ENCODE peak calls at places on chromosomes 5 and 9, in four cellular contexts. A is sigmoid colon, W is right atrium auricular region, X is tibial nerve. N is an unnamed sample.

GRCh38 chr5:60365001-60365400 is 335.0 kb downstream of the DEPDC1B start:
- DNase-seq in A (no peak), W (no peak), X (no peak), N (no peak)

GRCh38 chr5:33558489-33558888 is 117.7 kb downstream of the TARS1 start:
- DNase-seq in A (no peak), W (no peak), X (no peak), N (no peak)

GRCh38 chr9:101999441-101999840 is 261.0 kb upstream of the GRIN3A start:
- DNase-seq in A (no peak), W (no peak), X (no peak), N (no peak)

GRCh38 chr5:23139338-23140171 is 286.4 kb upstream of the CDH12 start:
- DNase-seq in A (no peak), W (no peak), X (no peak), N (no peak)

GRCh38 chr5:125203039-125203438 is 456.6 kb upstream of the ZNF608 start:
- DNase-seq in A (no peak), W (no peak), X (no peak), N (no peak)

GRCh38 chr9:135480071-135480941 is 724 bp downstream of the PPP1R26 start:
- DNase-seq in A (no peak), W (no peak), X (no peak), N (no peak)

GRCh38 chr5:94901071-94901979 is 282.9 kb downstream of the SLF1 start:
- DNase-seq in A (no peak), W (no peak), X (peak), N (no peak)

GRCh38 chr5:146313027-146313426 is 25.6 kb upstream of the POU4F3 start:
- DNase-seq in A (no peak), W (no peak), X (no peak), N (no peak)

GRCh38 chr9:75046725-75047345 is 18.7 kb upstream of the CARNMT1 start:
- DNase-seq in A (no peak), W (no peak), X (no peak), N (no peak)

GRCh38 chr9:96383165-96383939 is at the start of gene SLC35D2:
- DNase-seq in A (peak), W (no peak), X (peak), N (peak)

GRCh38 chr9:96381696-96382095 is 1.8 kb downstream of the SLC35D2 start:
- DNase-seq in A (peak), W (no peak), X (no peak), N (no peak)

GRCh38 chr9:96382839-96383164 is 709 bp downstream of the SLC35D2 start:
- DNase-seq in A (no peak), W (no peak), X (no peak), N (no peak)

GRCh38 chr9:96379461-96379860 is 4.0 kb downstream of the SLC35D2 start:
- DNase-seq in A (no peak), W (no peak), X (no peak), N (no peak)

GRCh38 chr9:96382175-96382574 is 1.3 kb downstream of the SLC35D2 start:
- DNase-seq in A (no peak), W (no peak), X (no peak), N (no peak)
- H3K4me3 ChIP-seq in A (peak), W (no peak), X (peak), N (peak)

GRCh38 chr5:73663161-73663859 is 37.3 kb downstream of the ARHGEF28 start:
- DNase-seq in A (no peak), W (no peak), X (no peak), N (no peak)
- H3K27ac ChIP-seq in A (no peak), W (no peak), X (peak), N (no peak)

DNA sequence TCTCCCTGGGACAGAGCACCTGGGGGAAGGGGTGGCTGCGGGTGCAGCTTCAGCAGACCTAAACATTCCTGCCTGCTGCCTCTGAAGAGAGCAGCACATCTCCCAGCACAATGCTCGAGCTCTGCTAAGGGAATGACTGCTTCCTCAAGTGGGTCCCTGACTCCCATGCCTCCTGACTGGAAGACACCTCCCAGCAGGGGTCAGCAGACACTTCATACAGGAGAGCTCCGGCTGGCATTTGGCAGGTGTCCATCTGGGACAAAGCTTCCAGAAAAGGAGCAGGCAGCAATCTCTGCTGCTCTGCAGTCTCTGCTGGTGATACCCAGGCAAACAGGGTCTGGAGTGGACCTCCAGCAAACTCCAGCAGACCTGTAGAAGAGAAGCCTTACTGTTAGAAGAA is 77.2 kb downstream of the SLCO6A1 start:
- DNase-seq in A (no peak), W (no peak), X (no peak), N (no peak)
- TF ChIP-seq CTCF in A (no peak), W (no peak), X (no peak), N (no peak)

GRCh38 chr9:129402341-129402739 is 218.6 kb downstream of the C9orf50 start:
- DNase-seq in A (no peak), W (no peak), X (no peak), N (no peak)
- H3K4me3 ChIP-seq in A (peak), W (no peak), X (no peak), N (peak)

DNA sequence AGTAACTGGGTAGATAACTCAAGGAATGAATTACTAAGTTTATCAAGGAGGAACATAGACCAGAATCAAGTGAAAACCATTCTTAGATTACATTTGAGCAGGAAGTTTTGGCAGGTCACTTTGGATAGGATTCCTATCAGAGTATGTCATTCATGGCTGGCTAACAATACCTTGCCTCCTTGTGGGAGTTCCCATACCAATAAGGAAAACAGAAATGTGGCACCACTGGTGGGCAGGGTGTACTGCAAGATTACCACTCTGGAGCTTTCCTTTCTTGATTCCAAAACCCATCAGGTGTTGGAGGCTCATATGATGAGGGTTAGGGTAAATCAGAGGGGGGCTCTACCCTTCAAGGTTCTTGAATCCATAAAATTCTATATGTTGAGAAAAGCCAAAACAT is 18.6 kb upstream of the SPATA31D1 start:
- DNase-seq in A (no peak), W (no peak), X (no peak), N (no peak)
- H3K27ac ChIP-seq in A (no peak), W (no peak), X (no peak), N (no peak)

DNA sequence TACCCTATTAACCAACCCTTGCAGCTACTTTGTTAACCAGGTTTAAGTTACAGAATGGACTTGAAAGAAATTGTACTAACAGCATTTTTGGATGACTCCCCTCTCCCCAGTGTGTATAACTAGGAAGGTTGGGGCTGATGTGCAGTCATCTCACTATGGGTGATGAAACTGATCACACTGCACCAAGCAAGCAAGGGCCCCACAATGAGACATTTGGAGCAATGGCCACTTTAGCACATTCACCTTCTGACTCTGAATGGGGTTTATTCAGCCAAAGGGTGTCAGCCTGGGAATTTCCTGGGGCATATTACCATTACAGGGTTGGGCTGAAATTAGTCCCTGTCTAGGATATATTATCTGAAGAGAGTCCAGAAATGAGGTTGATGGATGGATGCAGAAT is 18.7 kb upstream of the CYFIP2 start:
- DNase-seq in A (no peak), W (no peak), X (no peak), N (no peak)
- TF ChIP-seq CTCF in A (no peak), W (no peak), X (no peak), N (no peak)

DNA sequence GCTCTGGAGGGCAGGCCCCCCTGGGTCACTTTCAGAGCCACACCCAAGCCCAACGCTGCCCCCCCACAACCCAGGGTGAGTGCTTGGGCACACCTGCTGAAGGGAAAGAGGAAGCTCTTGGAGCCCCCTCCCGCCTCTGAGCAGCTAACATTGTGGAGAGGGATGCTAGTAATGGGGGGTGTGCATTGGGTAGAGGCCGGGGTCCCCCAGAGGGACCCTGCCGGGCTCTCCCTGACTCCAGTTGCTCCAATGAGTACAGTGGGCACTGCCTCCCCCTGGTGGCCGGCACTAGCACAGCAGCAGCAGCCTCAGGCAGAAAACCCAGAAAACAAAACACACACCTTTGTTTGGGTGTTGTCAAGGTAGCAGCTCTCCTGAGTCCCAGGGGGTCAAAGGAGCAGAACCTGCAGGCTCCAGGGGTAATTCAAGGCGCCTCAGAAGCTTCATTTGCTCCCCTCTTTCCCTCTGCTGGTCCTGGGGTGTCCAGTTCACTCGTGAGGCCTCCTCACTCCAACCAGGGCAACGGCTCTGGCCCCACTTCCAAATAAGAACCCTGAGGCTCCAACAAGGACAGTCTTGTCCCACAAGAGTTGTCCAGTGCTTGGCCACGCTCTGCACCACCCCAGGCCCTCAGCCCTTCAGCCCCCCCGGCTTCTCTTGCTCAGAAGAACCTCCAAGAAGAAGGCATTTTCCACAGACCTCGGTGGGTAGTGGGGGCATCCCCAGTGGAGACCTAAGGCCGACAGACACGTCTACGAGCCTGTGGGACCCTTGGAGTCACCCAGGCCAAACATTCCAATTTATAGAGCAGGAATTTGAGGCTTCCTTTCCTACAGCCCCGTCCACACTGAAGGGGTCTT is 16.1 kb downstream of the GBGT1 start:
- DNase-seq in A (peak), W (peak), X (peak), N (no peak)
- H3K4me3 ChIP-seq in A (peak), W (peak), X (peak), N (peak)

DNA sequence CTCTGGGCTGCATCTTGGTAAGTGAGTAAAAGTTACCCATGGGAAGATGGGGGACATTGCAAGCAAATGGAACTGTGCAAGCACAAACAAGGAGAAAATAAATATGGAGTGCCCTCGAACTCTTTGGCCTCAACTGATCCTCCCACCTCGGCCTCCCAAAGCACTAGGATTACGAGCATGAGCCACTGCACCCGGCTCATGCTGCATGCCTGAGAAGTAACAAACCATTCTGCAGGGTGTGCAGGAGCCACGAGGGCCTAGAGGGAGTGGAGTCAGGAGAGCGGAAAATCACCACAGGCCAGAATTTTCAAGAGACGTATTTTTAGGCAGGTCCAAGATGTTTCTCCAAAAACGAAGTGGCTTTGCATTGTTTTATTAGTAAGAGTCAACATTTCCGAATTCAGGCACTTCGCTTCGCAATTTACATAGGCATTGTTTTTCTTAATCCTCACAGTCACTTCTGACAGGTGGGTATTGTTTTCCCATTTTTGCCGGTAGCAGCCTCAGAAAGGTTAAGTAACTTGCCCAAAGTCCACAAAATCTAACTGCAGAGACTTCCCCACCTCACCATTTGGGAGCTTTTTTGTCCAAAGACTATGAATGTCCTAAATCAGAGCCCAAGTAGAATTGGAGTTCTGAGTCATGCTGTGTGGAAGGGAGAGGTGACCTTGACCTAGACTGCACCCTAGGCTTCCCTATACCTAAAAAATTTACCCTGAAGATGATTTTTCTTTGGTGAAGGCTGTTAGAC is 230.2 kb downstream of the NR3C1 start:
- DNase-seq in A (no peak), W (no peak), X (no peak), N (no peak)
- H3K27ac ChIP-seq in A (no peak), W (no peak), X (no peak), N (no peak)

DNA sequence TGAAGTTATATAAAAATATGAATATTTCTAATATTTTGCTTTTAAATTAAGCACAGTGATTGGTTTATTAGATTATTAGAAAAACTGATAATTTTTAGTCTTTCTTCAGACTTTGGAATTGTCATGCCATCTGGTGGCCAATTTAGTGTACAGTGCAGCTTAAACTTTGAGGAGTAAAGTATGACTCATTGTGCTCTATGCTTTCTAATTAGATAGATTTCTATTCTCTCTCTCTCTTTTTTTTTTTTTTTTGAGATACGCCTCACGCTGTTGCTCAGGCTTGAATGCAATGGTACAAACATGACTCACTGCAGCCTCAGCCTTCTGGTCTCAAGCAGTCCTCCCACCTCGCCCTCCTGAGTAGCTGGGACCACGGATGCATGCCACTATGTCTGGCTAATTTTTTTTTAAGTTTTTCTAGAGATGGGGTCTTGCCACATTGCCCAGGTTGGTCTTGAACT is 42.1 kb upstream of the GPR21 start:
- DNase-seq in A (no peak), W (no peak), X (peak), N (no peak)
- TF ChIP-seq CTCF in A (peak), W (peak), X (peak), N (peak)

DNA sequence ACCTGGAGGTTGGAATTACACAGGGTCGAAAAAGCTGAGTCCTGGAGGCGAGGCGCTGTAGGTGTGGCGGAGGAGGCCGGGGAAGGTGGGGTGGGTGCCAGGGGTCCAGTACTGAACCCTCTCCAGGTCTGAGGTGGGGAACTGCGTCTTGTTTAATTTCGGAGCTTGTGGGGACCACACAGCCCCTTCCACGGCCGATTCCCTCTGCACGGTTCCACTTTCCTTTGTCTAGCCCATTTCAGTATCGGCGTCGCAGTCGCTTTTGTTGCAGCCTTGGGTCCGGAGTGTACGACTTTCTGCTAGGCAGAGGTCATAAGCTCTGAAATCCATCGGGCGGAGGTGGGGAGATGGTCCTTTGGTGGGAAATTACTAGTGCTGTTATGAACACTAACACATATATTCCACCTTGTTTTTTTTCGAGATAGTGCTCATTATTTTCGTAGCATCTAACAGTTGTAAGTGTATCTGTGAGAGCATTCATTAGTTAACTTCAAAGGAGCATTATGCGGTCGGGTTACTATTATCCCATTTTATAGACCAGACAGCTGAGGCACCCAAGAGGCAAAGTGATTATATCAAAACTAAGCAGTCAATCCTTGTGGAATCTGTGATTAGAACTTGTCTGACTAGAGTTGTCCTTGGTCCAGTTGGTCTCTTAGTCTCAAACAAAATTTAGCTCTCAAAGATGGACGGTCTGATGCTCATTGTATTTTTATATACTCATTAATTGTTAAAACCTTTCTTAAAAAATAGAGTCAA is 737 bp downstream of the RNF180 start:
- DNase-seq in A (peak), W (no peak), X (no peak), N (no peak)
- H3K4me3 ChIP-seq in A (peak), W (peak), X (peak), N (peak)

N was measured in coronary artery.